ENCODE peak calls at places on chromosomes 12 and 14, in four cellular contexts. One of them, this sample, is unnamed.

GRCh38 chr12:107320929-107321618 is 227.7 kb upstream of the CRY1 start:
- DNase-seq in right lobe of liver: no peak
- DNase-seq in suprapubic skin: no peak
- DNase-seq in ovary: no peak
- DNase-seq in this sample: no peak

GRCh38 chr12:99213047-99213446 is 434.5 kb upstream of the GARIN6 start:
- DNase-seq in suprapubic skin: no peak
- DNase-seq in right lobe of liver: no peak
- DNase-seq in ovary: no peak
- DNase-seq in this sample: no peak

GRCh38 chr12:95073698-95074520 is 491 bp upstream of the NR2C1 start:
- DNase-seq in suprapubic skin: no peak
- DNase-seq in right lobe of liver: no peak
- DNase-seq in ovary: peak
- DNase-seq in this sample: peak

GRCh38 chr12:6157482-6157881 is 33.0 kb upstream of the VWF start:
- DNase-seq in right lobe of liver: no peak
- DNase-seq in suprapubic skin: no peak
- DNase-seq in ovary: no peak
- DNase-seq in this sample: no peak

GRCh38 chr12:26451763-26452162 is 256.4 kb downstream of the SSPN start:
- DNase-seq in right lobe of liver: no peak
- DNase-seq in suprapubic skin: no peak
- DNase-seq in ovary: no peak
- DNase-seq in this sample: no peak

GRCh38 chr14:75132374-75133086 is 5.7 kb upstream of the NEK9 start:
- DNase-seq in ovary: no peak
- DNase-seq in suprapubic skin: no peak
- DNase-seq in right lobe of liver: no peak
- DNase-seq in this sample: peak

GRCh38 chr12:124738636-124739467 is 124.8 kb downstream of the SCARB1 start:
- DNase-seq in suprapubic skin: no peak
- DNase-seq in ovary: no peak
- DNase-seq in right lobe of liver: no peak
- DNase-seq in this sample: no peak

GRCh38 chr14:74618078-74618952 is 6.3 kb upstream of the LTBP2 start:
- DNase-seq in suprapubic skin: no peak
- DNase-seq in right lobe of liver: no peak
- DNase-seq in ovary: no peak
- DNase-seq in this sample: peak

GRCh38 chr12:12791756-12792346 is 6.4 kb downstream of the APOLD1 start:
- DNase-seq in right lobe of liver: no peak
- DNase-seq in suprapubic skin: no peak
- DNase-seq in ovary: peak
- DNase-seq in this sample: peak

GRCh38 chr12:726281-727140 is 25.9 kb upstream of the WNK1 start:
- DNase-seq in ovary: no peak
- DNase-seq in suprapubic skin: no peak
- DNase-seq in right lobe of liver: no peak
- DNase-seq in this sample: peak

GRCh38 chr12:122117979-122118378 is 39.4 kb downstream of the MLXIP start:
- DNase-seq in right lobe of liver: no peak
- DNase-seq in ovary: no peak
- DNase-seq in suprapubic skin: no peak
- DNase-seq in this sample: no peak

GRCh38 chr14:24630872-24631477 is 3.0 kb downstream of the GZMB start:
- DNase-seq in right lobe of liver: no peak
- DNase-seq in suprapubic skin: no peak
- DNase-seq in ovary: no peak
- DNase-seq in this sample: no peak

GRCh38 chr12:104106965-104107364 is 31.0 kb downstream of the NFYB start:
- DNase-seq in suprapubic skin: no peak
- DNase-seq in ovary: no peak
- DNase-seq in right lobe of liver: no peak
- DNase-seq in this sample: no peak

GRCh38 chr14:31420013-31420318 is 384 bp downstream of the HEATR5A start:
- DNase-seq in ovary: peak
- DNase-seq in right lobe of liver: peak
- DNase-seq in suprapubic skin: peak
- DNase-seq in this sample: peak

GRCh38 chr12:118714051-118714460 is 267.3 kb upstream of the SRRM4 start:
- DNase-seq in ovary: no peak
- DNase-seq in suprapubic skin: no peak
- DNase-seq in right lobe of liver: no peak
- DNase-seq in this sample: peak

GRCh38 chr12:108589028-108589839 is 8.7 kb downstream of the TMEM119 start:
- DNase-seq in suprapubic skin: no peak
- DNase-seq in ovary: no peak
- DNase-seq in right lobe of liver: no peak
- DNase-seq in this sample: no peak

GRCh38 chr12:34296143-34297041 is 274.1 kb downstream of the ALG10 start:
- DNase-seq in suprapubic skin: peak
- DNase-seq in right lobe of liver: peak
- DNase-seq in ovary: peak
- DNase-seq in this sample: no peak

GRCh38 chr12:59181378-59181777 is 261.1 kb upstream of the LRIG3 start:
- DNase-seq in ovary: no peak
- DNase-seq in suprapubic skin: no peak
- DNase-seq in right lobe of liver: no peak
- DNase-seq in this sample: no peak

GRCh38 chr14:104802120-104802912 is 1.4 kb downstream of the ZBTB42 start:
- DNase-seq in right lobe of liver: no peak
- DNase-seq in ovary: peak
- DNase-seq in suprapubic skin: no peak
- DNase-seq in this sample: no peak

GRCh38 chr14:81221579-81222102 is 882 bp upstream of the GTF2A1 start:
- DNase-seq in right lobe of liver: no peak
- DNase-seq in ovary: no peak
- DNase-seq in suprapubic skin: no peak
- DNase-seq in this sample: peak
- TF ChIP-seq POLR2A in right lobe of liver: no peak
- TF ChIP-seq POLR2A in ovary: no peak
- TF ChIP-seq POLR2A in suprapubic skin: no peak
- TF ChIP-seq POLR2A in this sample: no peak

GRCh38 chr14:35402323-35403084 is 2.0 kb downstream of the NFKBIA start:
- DNase-seq in suprapubic skin: no peak
- DNase-seq in ovary: no peak
- DNase-seq in right lobe of liver: peak
- DNase-seq in this sample: peak
- TF ChIP-seq POLR2A in suprapubic skin: no peak
- TF ChIP-seq POLR2A in ovary: no peak
- TF ChIP-seq POLR2A in right lobe of liver: no peak
- TF ChIP-seq POLR2A in this sample: no peak

DNA sequence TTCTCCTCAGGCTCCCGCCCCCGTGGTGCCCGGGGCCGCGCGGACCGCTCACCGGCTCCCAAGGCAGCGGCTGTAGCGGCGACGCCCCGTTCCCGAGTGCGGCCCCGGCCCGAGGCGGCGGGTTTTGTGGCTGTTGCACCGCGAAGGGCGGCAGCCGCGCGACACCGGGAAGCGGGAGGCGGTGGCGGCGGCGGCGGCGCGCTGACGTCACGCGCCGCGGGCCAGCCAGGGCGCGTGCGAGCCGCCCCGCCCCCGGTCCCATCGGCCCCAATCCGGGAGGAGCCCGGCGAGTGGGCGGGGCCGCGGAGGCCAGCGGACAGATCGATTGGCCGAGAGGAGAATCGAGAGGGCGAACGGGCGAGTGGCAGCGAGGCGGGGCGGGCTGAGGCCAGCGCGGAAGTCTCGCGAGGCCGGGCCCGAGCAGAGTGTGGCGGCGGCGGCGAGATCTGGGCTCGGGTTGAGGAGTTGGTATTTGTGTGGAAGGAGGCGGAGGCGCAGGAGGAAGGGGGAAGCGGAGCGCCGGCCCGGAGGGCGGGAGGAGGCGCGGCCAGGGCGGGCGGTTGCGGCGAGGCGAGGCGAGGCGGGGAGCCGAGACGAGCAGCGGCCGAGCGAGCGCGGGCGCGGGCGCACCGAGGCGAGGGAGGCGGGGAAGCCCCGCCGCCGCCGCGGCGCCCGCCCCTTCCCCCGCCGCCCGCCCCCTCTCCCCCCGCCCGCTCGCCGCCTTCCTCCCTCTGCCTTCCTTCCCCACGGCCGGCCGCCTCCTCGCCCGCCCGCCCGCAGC is at the start of gene YY1:
- DNase-seq in right lobe of liver: peak
- DNase-seq in ovary: peak
- DNase-seq in suprapubic skin: peak
- DNase-seq in this sample: peak
- TF ChIP-seq POLR2A in right lobe of liver: peak
- TF ChIP-seq POLR2A in ovary: peak
- TF ChIP-seq POLR2A in suprapubic skin: peak
- TF ChIP-seq POLR2A in this sample: peak

DNA sequence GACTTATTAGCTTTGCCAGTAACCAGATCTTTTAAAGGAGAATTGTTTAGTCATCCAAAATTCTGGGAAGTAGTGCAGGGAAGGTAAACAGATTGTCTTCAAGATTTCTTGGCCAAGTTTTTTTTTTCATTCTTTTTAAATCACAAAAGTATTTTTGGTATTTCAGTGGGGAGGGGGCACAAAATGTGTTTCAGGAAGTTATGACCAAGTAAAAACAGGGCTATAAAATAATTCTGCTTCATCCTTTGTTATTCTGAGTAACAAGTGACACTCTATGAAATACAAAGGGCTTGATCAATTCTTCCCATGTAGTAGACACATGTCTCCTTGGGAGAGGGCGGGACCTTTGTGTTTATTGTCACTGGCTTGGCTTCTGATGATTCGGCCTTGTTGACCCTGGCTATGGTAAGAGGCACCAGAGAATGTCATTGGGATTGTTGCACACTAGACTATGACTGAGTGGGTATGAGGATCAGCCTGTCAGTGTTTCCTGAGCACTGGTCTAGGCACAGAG is 55.4 kb downstream of the SUSD6 start:
- DNase-seq in ovary: no peak
- DNase-seq in suprapubic skin: no peak
- DNase-seq in right lobe of liver: no peak
- DNase-seq in this sample: no peak
- TF ChIP-seq POLR2A in ovary: no peak
- TF ChIP-seq POLR2A in suprapubic skin: no peak
- TF ChIP-seq POLR2A in right lobe of liver: no peak
- TF ChIP-seq POLR2A in this sample: no peak

GRCh38 chr12:132908145-132909029 is 21.0 kb upstream of the CHFR start:
- DNase-seq in suprapubic skin: peak
- DNase-seq in ovary: peak
- DNase-seq in right lobe of liver: peak
- DNase-seq in this sample: peak
- TF ChIP-seq POLR2A in suprapubic skin: no peak
- TF ChIP-seq POLR2A in ovary: peak
- TF ChIP-seq POLR2A in right lobe of liver: no peak
- TF ChIP-seq POLR2A in this sample: peak

GRCh38 chr12:42481368-42481767 is 108.2 kb downstream of the PRICKLE1 start:
- DNase-seq in ovary: no peak
- DNase-seq in right lobe of liver: no peak
- DNase-seq in suprapubic skin: no peak
- DNase-seq in this sample: no peak

GRCh38 chr12:42482086-42482819 is 107.3 kb downstream of the PRICKLE1 start:
- DNase-seq in suprapubic skin: peak
- DNase-seq in ovary: peak
- DNase-seq in right lobe of liver: no peak
- DNase-seq in this sample: peak

GRCh38 chr12:42475055-42475454 is 114.5 kb downstream of the PRICKLE1 start:
- DNase-seq in ovary: no peak
- DNase-seq in suprapubic skin: no peak
- DNase-seq in right lobe of liver: no peak
- DNase-seq in this sample: no peak

GRCh38 chr12:42474391-42474790 is 115.2 kb downstream of the PRICKLE1 start:
- DNase-seq in suprapubic skin: no peak
- DNase-seq in right lobe of liver: no peak
- DNase-seq in ovary: no peak
- DNase-seq in this sample: no peak

GRCh38 chr12:42477931-42478330 is 111.6 kb downstream of the PRICKLE1 start:
- DNase-seq in right lobe of liver: no peak
- DNase-seq in ovary: no peak
- DNase-seq in suprapubic skin: no peak
- DNase-seq in this sample: no peak
- TF ChIP-seq POLR2A in right lobe of liver: no peak
- TF ChIP-seq POLR2A in ovary: no peak
- TF ChIP-seq POLR2A in suprapubic skin: no peak
- TF ChIP-seq POLR2A in this sample: no peak

DNA sequence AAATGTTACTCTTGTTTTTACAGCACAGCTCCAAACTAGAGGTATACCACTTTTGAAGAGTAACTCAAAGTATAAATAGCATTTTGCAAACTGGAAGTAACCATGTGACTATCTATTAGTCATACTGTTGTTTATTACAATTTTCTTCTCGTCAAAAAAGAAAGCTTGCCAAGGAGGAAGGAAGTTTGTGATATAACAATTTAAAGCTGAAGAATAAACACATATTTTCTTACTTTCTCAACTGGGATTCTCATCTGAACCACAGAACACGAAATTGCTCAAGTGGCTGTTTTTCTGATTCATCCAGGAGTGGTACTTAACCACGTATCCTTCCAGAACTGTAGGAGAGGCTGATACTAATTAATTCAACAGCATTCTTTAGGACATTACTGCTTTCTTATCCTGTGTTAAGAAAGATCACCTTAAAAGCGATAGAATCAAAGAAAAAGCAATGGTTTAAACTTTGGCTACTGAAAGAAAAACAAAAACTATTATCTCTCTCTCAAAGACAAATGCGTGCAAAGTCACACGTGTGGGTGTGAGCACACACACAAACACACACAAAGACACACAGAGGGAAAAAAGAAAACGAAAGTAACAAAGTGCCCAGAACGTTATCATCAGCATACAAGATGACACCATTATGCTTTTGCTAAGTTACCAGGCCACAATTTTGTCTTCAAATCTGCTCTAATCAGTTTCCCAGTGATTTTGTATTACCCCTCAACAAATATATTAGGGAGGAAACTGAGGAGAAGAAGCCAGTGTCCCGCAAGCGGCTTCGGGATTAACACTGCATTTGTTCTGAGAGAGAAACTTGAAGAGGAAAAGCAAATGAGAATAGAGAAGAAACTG is at the start of gene CLEC2B:
- DNase-seq in ovary: no peak
- DNase-seq in suprapubic skin: no peak
- DNase-seq in right lobe of liver: no peak
- DNase-seq in this sample: no peak
- TF ChIP-seq POLR2A in ovary: peak
- TF ChIP-seq POLR2A in suprapubic skin: peak
- TF ChIP-seq POLR2A in right lobe of liver: peak
- TF ChIP-seq POLR2A in this sample: peak